ENCODE peak calls at places on chromosomes 6 and 20, in five cellular contexts. S is WERI-Rb-1, J is fibroblast of mammary gland, U is nephron progenitor cell, R is CD14-positive monocyte. A is an unnamed sample.

GRCh38 chr6:32436995-32437836 is 2.5 kb upstream of the HLA-DRA start:
- DNase-seq in S (no peak), J (peak; percentile 24), U (no peak), R (peak; percentile 61), A (peak; percentile 41)

GRCh38 chr20:44068780-44069191 is 118.2 kb downstream of the JPH2 start:
- DNase-seq in S (no peak), J (no peak), U (no peak), R (no peak), A (no peak)

GRCh38 chr6:38345586-38345985 is 294.1 kb downstream of the BTBD9 start:
- DNase-seq in S (peak; percentile 90), J (no peak), U (no peak), R (no peak), A (no peak)

GRCh38 chr6:95581073-95581472 is 3.7 kb downstream of the MANEA start:
- DNase-seq in S (no peak), J (peak; percentile 55), U (no peak), R (no peak), A (no peak)

GRCh38 chr20:59470521-59470920 is 133.8 kb upstream of the PHACTR3 start:
- DNase-seq in S (no peak), J (no peak), U (no peak), R (no peak), A (no peak)

GRCh38 chr6:119313937-119314893 is 35.3 kb downstream of the MAN1A1 start:
- DNase-seq in S (no peak), J (no peak), U (no peak), R (no peak), A (no peak)

GRCh38 chr6:151805286-151805840 is 2.1 kb upstream of the ESR1 start:
- DNase-seq in S (no peak), J (no peak), U (peak; percentile 2), R (no peak), A (no peak)

GRCh38 chr6:162621246-162621645 is 106.3 kb downstream of the PRKN start:
- DNase-seq in S (peak; percentile 26), J (peak; percentile 52), U (no peak), R (no peak), A (peak; percentile 26)

GRCh38 chr6:127177030-127177928 is 58.8 kb downstream of the RSPO3 start:
- DNase-seq in S (no peak), J (peak; percentile 95), U (no peak), R (no peak), A (peak; percentile 79)

GRCh38 chr20:56875052-56875663 is 246.1 kb downstream of the TFAP2C start:
- DNase-seq in S (no peak), J (peak; percentile 79), U (no peak), R (no peak), A (peak; percentile 13)

GRCh38 chr20:32153771-32154170 is 44.3 kb downstream of the TM9SF4 start:
- DNase-seq in S (no peak), J (no peak), U (no peak), R (no peak), A (no peak)

GRCh38 chr6:135600086-135600702 is 102.7 kb upstream of the AHI1 start:
- DNase-seq in S (no peak), J (no peak), U (no peak), R (no peak), A (no peak)

GRCh38 chr6:3825331-3825831 is 23.8 kb upstream of the FAM50B start:
- DNase-seq in S (no peak), J (peak; percentile 47), U (no peak), R (no peak), A (peak; percentile 75)

GRCh38 chr6:41262401-41262800 is 24.1 kb downstream of the TREM1 start:
- DNase-seq in S (no peak), J (no peak), U (no peak), R (no peak), A (no peak)

GRCh38 chr6:12296255-12296573 is 6.1 kb downstream of the EDN1 start:
- DNase-seq in S (no peak), J (peak; percentile 84), U (no peak), R (no peak), A (peak; percentile 93)

GRCh38 chr6:127606131-127606562 is 29.2 kb downstream of the C6orf58 start:
- DNase-seq in S (peak; percentile 63), J (peak; percentile 57), U (peak; percentile 61), R (no peak), A (peak; percentile 29)

GRCh38 chr6:107941627-107942026 is 16.4 kb downstream of the SEC63 start:
- DNase-seq in S (no peak), J (no peak), U (no peak), R (no peak), A (no peak)

DNA sequence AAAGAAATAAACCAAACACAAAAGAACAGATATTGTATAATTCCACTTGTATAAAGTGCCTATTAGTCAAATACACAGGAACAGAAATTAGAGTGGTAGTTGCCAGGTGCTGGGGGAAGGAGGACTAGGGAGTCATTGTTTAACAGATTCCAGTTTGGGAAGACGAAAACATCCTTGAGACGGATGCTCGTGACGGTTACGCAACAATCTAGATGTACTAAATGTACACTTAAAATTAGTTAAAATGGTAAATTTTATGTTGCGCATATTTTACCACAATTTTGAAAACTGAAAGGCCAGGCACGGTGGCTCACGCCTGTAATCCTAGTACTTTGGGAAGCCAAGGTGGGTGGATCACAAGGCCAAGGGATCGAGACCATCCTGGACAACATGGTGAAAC is 111.0 kb downstream of the PKHD1 start:
- DNase-seq in S (no peak), J (no peak), U (no peak), R (no peak), A (no peak)
- TF ChIP-seq CTCF in S (no peak), J (no peak), U (no peak), R (no peak), A (no peak)

GRCh38 chr6:76867182-76867581 is 596.1 kb downstream of the HTR1B start:
- DNase-seq in S (no peak), J (no peak), U (no peak), R (no peak), A (no peak)

GRCh38 chr6:76866091-76866490 is 597.2 kb downstream of the HTR1B start:
- DNase-seq in S (no peak), J (no peak), U (no peak), R (no peak), A (no peak)

GRCh38 chr6:76862966-76863365 is 600.3 kb downstream of the HTR1B start:
- DNase-seq in S (no peak), J (no peak), U (no peak), R (no peak), A (peak; percentile 22)

GRCh38 chr6:76856065-76856464 is 607.2 kb downstream of the HTR1B start:
- DNase-seq in S (no peak), J (no peak), U (no peak), R (no peak), A (no peak)

DNA sequence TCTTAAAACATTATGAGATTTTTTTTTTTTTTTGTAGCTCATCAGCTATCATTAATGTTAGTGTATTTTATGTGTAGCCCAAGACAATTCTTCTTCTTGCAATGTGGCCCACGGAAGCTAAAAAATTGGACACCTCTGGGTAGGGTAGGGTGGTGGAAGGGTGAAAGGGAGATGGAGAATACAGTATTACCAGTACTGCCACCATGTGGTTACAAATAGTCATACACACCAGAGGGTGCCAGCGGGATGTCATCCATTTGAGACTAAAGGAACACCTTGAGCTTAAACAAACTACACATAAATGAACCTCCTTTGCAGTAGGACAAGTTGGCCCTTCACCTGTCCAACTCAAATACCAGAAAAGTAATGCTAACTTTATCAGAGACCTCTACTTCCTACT is 601.9 kb downstream of the HTR1B start:
- DNase-seq in S (peak; percentile 37), J (no peak), U (peak; percentile 23), R (no peak), A (no peak)
- TF ChIP-seq CTCF in S (peak; percentile 47), J (peak; percentile 22), U (peak; percentile 37), R (no peak), A (peak; percentile 35)

GRCh38 chr20:13296070-13296469 is 75.0 kb downstream of the ISM1 start:
- DNase-seq in S (peak; percentile 68), J (no peak), U (no peak), R (no peak), A (no peak)

GRCh38 chr20:13292486-13292885 is 71.4 kb downstream of the ISM1 start:
- DNase-seq in S (peak; percentile 25), J (no peak), U (no peak), R (no peak), A (no peak)

GRCh38 chr20:13295637-13296036 is 74.6 kb downstream of the ISM1 start:
- DNase-seq in S (no peak), J (no peak), U (no peak), R (no peak), A (no peak)

GRCh38 chr20:13297105-13297899 is 76.2 kb downstream of the ISM1 start:
- DNase-seq in S (no peak), J (no peak), U (no peak), R (no peak), A (no peak)

DNA sequence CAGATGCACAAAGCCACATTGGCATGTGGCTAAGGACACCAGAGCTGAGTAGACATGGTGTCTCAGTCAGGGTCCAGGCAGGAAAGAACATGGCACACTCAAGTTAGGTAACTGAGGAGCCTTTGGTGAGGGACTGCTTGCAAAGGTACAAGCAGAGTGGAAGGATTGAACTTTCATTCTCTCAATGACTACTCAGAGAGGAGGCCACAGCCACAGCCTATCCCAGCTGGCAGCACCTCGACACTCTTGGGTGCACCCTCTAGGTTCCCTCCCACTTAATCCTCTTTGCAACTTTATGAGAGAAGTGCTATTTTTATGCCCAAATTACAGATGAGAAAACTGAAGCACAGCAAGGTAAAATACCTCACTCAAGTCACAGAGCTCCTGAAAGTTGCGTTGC is 73.4 kb downstream of the ISM1 start:
- DNase-seq in S (no peak), J (no peak), U (no peak), R (no peak), A (no peak)
- TF ChIP-seq CTCF in S (no peak), J (no peak), U (no peak), R (no peak), A (no peak)

DNA sequence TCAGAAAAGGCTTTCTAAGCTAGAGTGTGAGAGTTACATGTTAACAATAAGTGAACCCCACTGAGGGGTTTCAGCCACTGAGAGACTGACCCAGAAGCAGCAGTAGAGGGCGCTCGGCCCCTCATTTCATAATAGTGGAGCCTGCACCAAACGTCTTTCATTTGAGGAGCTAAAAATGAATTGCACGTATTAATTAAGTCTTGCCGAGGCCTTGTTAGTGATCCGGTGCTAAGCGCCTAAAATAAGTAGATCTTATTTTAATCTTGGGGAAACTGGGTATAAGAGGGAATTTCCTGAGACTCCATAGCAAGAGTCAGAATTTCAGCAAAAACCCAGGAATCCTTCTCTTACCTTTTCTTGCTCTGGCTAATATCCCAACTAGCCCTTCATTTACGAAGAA is 209.7 kb downstream of the FARS2 start:
- DNase-seq in S (peak; percentile 91), J (peak; percentile 64), U (peak; percentile 67), R (no peak), A (peak; percentile 69)
- TF ChIP-seq CTCF in S (peak; percentile 90), J (peak; percentile 90), U (peak; percentile 89), R (peak; percentile 91), A (peak; percentile 87)